ENCODE peak calls at places on chromosomes 13 and 19, in ten cellular contexts. H is stimulated activated CD4-positive, alpha-beta T cell treated with anti-CD3 and anti-CD28 coated beads, Interleukin-4, amount 100 ng/mL, for 4 hours; O is mesenteric fat pad; X is T-helper 2 cell; D is activated naive CD4-positive, alpha-beta T cell; R is stromal cell of bone marrow; C is activated CD4-positive, CD25-positive, alpha-beta regulatory T cell; L is CD8-positive, alpha-beta memory T cell; K is NCI-H460; P is activated CD8-positive, alpha-beta T cell treated with anti-CD3 and anti-CD28 coated beads, Interleukin-2, amount 10 ng/mL, durations not matched to agents 7 days and 5 days. M is an unnamed sample.
A peak's percentile ranks its signal among the peaks of the same experiment; 100 is the strongest.

GRCh38 chr19:41265376-41266153 is 1.4 kb downstream of the HNRNPUL1 start:
- DNase-seq in R (no peak), K (no peak), C (no peak), L (no peak), P (no peak), D (no peak), X (no peak), O (no peak), H (no peak), M (no peak)

GRCh38 chr19:3047307-3048189 is 14.7 kb downstream of the TLE5 start:
- DNase-seq in P (peak; percentile 58), L (peak; percentile 32), C (peak; percentile 49), O (no peak), K (peak; percentile 49), R (peak; percentile 54), H (peak; percentile 52), D (peak; percentile 62), X (peak; percentile 31), M (peak; percentile 13)

GRCh38 chr19:32421589-32422361 is 16.2 kb downstream of the DPY19L3 start:
- DNase-seq in L (no peak), R (no peak), P (no peak), D (no peak), K (no peak), O (no peak), H (no peak), C (no peak), X (no peak), M (no peak)

GRCh38 chr13:113176292-113176691 is 17.8 kb downstream of the PROZ start:
- DNase-seq in O (no peak), L (peak; percentile 70), R (no peak), C (no peak), X (peak; percentile 83), P (no peak), K (no peak), H (peak; percentile 21), D (peak; percentile 35), M (no peak)

GRCh38 chr19:33988601-33989000 is 183.7 kb upstream of the LSM14A start:
- DNase-seq in P (no peak), K (no peak), D (no peak), C (no peak), R (no peak), H (no peak), X (no peak), L (no peak), O (no peak), M (no peak)

GRCh38 chr19:38298841-38299680 is 5.0 kb upstream of the C19orf33 start:
- DNase-seq in H (no peak), O (no peak), R (no peak), D (no peak), L (no peak), C (no peak), P (no peak), K (no peak), X (no peak), M (no peak)

GRCh38 chr19:918481-919156 is 1.5 kb downstream of the KISS1R start:
- DNase-seq in O (no peak), H (no peak), X (no peak), D (peak; percentile 19), K (no peak), P (peak; percentile 62), C (no peak), R (no peak), L (no peak), M (no peak)

GRCh38 chr19:50432221-50432626 is 468 bp upstream of the MYBPC2 start:
- DNase-seq in X (no peak), L (no peak), R (no peak), D (no peak), C (no peak), O (no peak), K (no peak), H (no peak), P (no peak), M (no peak)

GRCh38 chr13:60765700-60766411 is 368.8 kb downstream of the TDRD3 start:
- DNase-seq in C (no peak), K (peak; percentile 54), R (no peak), P (no peak), L (no peak), H (no peak), X (no peak), D (no peak), O (no peak), M (no peak)

GRCh38 chr13:27124571-27124970 is 47.0 kb downstream of the USP12 start:
- DNase-seq in D (no peak), K (no peak), L (no peak), P (no peak), H (no peak), R (no peak), O (no peak), X (no peak), C (no peak), M (no peak)

GRCh38 chr13:79837741-79838450 is 356.9 kb downstream of the NDFIP2 start:
- DNase-seq in X (no peak), O (no peak), L (no peak), R (no peak), D (no peak), K (no peak), H (no peak), C (no peak), P (no peak), M (no peak)

GRCh38 chr13:97112451-97113152 is 109.5 kb upstream of the MBNL2 start:
- DNase-seq in D (no peak), R (no peak), X (no peak), K (no peak), L (no peak), P (no peak), H (no peak), C (no peak), O (no peak), M (no peak)

GRCh38 chr13:111474136-111475002 is 153.9 kb downstream of the TEX29 start:
- DNase-seq in D (no peak), H (no peak), R (peak; percentile 17), P (no peak), K (peak; percentile 45), O (no peak), C (no peak), L (no peak), X (no peak), M (no peak)

GRCh38 chr13:111215081-111216047 is 100.3 kb downstream of the ARHGEF7 start:
- DNase-seq in L (no peak), H (no peak), C (no peak), D (no peak), X (no peak), R (no peak), O (no peak), K (no peak), P (no peak), M (no peak)

GRCh38 chr13:95155093-95155492 is 146.2 kb downstream of the ABCC4 start:
- DNase-seq in H (no peak), R (no peak), C (no peak), P (no peak), O (no peak), K (no peak), L (no peak), D (no peak), X (no peak), M (no peak)

GRCh38 chr13:110640591-110641029 is 25.3 kb downstream of the NAXD start:
- DNase-seq in H (no peak), X (no peak), O (peak; percentile 87), K (no peak), C (no peak), L (no peak), D (no peak), R (no peak), P (no peak), M (no peak)

GRCh38 chr13:93450226-93450625 is 223.6 kb downstream of the GPC6 start:
- DNase-seq in O (no peak), P (no peak), H (no peak), L (no peak), X (no peak), R (peak; percentile 25), C (no peak), K (no peak), D (no peak), M (no peak)

GRCh38 chr19:53917356-53917755 is 8.3 kb downstream of the CACNG7 start:
- DNase-seq in O (no peak), R (no peak), P (no peak), L (no peak), C (no peak), D (no peak), H (no peak), K (no peak), X (no peak), M (no peak)

GRCh38 chr19:31402931-31403330 is 53.7 kb upstream of the TSHZ3 start:
- DNase-seq in K (no peak), D (no peak), P (no peak), H (no peak), R (peak; percentile 13), C (no peak), X (no peak), O (no peak), L (no peak), M (no peak)

GRCh38 chr13:96100457-96101220 is 10.7 kb downstream of the HS6ST3 start:
- DNase-seq in R (no peak), H (no peak), X (no peak), C (no peak), D (no peak), L (no peak), O (no peak), K (no peak), P (no peak), M (no peak)

GRCh38 chr19:5665781-5666513 is 14.4 kb downstream of the MICOS13 start:
- DNase-seq in P (no peak), D (no peak), L (no peak), K (no peak), H (no peak), C (no peak), O (no peak), R (peak; percentile 75), X (no peak), M (no peak)

GRCh38 chr13:112885782-112886268 is 83.2 kb upstream of the MCF2L start:
- DNase-seq in K (no peak), R (peak; percentile 58), P (no peak), L (no peak), X (no peak), O (no peak), H (no peak), D (no peak), C (no peak), M (no peak)

GRCh38 chr13:70391678-70392077 is 283.4 kb upstream of the KLHL1 start:
- DNase-seq in C (no peak), R (no peak), X (no peak), O (no peak), P (no peak), L (no peak), D (no peak), H (no peak), K (no peak), M (no peak)

GRCh38 chr19:38036707-38037106 is 129.7 kb downstream of the SIPA1L3 start:
- DNase-seq in O (no peak), L (no peak), C (no peak), H (no peak), R (no peak), P (no peak), X (no peak), D (no peak), K (no peak), M (no peak)

GRCh38 chr13:27125357-27126282 is 46.0 kb downstream of the USP12 start:
- DNase-seq in R (no peak), L (no peak), C (no peak), D (no peak), O (no peak), P (no peak), K (no peak), X (no peak), H (no peak), M (no peak)

GRCh38 chr13:52096748-52097147 is 32.1 kb downstream of the NEK5 start:
- DNase-seq in K (no peak), X (no peak), C (no peak), P (no peak), L (no peak), R (no peak), O (no peak), H (no peak), D (no peak), M (no peak)

GRCh38 chr19:34308381-34309367 is 54.3 kb downstream of the GARRE1 start:
- DNase-seq in P (peak; percentile 26), O (no peak), H (no peak), D (no peak), L (peak; percentile 47), R (no peak), X (peak; percentile 73), K (no peak), C (no peak), M (no peak)

GRCh38 chr19:13872695-13873389 is 4.1 kb upstream of the NANOS3 start:
- DNase-seq in O (no peak), X (no peak), R (no peak), P (peak; percentile 64), C (no peak), L (no peak), D (peak; percentile 27), K (no peak), H (no peak), M (no peak)